ENCODE peak calls at places on chromosome 5, in six cellular contexts. T, Z, U, I, S and Y are unnamed samples.

GRCh38 chr5:136388474-136388873 is 23.1 kb upstream of the TRPC7 start:
- DNase-seq in T (no peak), Z (no peak), U (no peak), I (no peak), S (no peak), Y (no peak)

GRCh38 chr5:54558362-54558761 is 40.8 kb downstream of the SNX18 start:
- DNase-seq in T (no peak), Z (no peak), U (no peak), I (no peak), S (no peak), Y (no peak)

GRCh38 chr5:171975262-171975876 is 31.1 kb downstream of the FBXW11 start:
- DNase-seq in T (peak; percentile 73), Z (peak; percentile 50), U (no peak), I (no peak), S (no peak), Y (no peak)

GRCh38 chr5:31939151-31939550 is 235.0 kb downstream of the GOLPH3 start:
- DNase-seq in T (no peak), Z (no peak), U (no peak), I (no peak), S (no peak), Y (no peak)

GRCh38 chr5:63894690-63895089 is 67.6 kb downstream of the HTR1A start:
- DNase-seq in T (no peak), Z (no peak), U (no peak), I (no peak), S (no peak), Y (no peak)

GRCh38 chr5:158320178-158320674 is 461.3 kb upstream of the CLINT1 start:
- DNase-seq in T (no peak), Z (no peak), U (no peak), I (no peak), S (no peak), Y (peak; percentile 18)

GRCh38 chr5:146565764-146566163 is 49.8 kb upstream of the GPR151 start:
- DNase-seq in T (peak; percentile 42), Z (peak; percentile 79), U (peak; percentile 40), I (peak; percentile 68), S (no peak), Y (peak; percentile 69)

GRCh38 chr5:53337827-53338226 is 142.6 kb upstream of the FST start:
- DNase-seq in T (no peak), Z (no peak), U (no peak), I (no peak), S (no peak), Y (no peak)

GRCh38 chr5:60916646-60917045 is 28.2 kb downstream of the ERCC8 start:
- DNase-seq in T (no peak), Z (no peak), U (no peak), I (no peak), S (no peak), Y (no peak)

GRCh38 chr5:2575292-2575691 is 176.2 kb downstream of the IRX2 start:
- DNase-seq in T (no peak), Z (no peak), U (no peak), I (no peak), S (no peak), Y (no peak)

GRCh38 chr5:142944140-142944539 is 174.0 kb downstream of the ARHGAP26 start:
- DNase-seq in T (no peak), Z (no peak), U (no peak), I (no peak), S (no peak), Y (no peak)

GRCh38 chr5:150487199-150488061 is 20.5 kb upstream of the NDST1 start:
- DNase-seq in T (no peak), Z (no peak), U (no peak), I (peak; percentile 56), S (no peak), Y (no peak)

GRCh38 chr5:31477516-31477915 is 54.4 kb downstream of the DROSHA start:
- DNase-seq in T (no peak), Z (no peak), U (no peak), I (no peak), S (no peak), Y (peak; percentile 6)

GRCh38 chr5:136055612-136056302 is 27.0 kb downstream of the TGFBI start:
- DNase-seq in T (no peak), Z (no peak), U (no peak), I (no peak), S (no peak), Y (no peak)

GRCh38 chr5:153755913-153756500 is 265.5 kb downstream of the GRIA1 start:
- DNase-seq in T (no peak), Z (no peak), U (no peak), I (no peak), S (no peak), Y (no peak)

GRCh38 chr5:101678494-101679193 is 617.4 kb downstream of the SLCO4C1 start:
- DNase-seq in T (peak; percentile 60), Z (peak; percentile 78), U (peak; percentile 3), I (peak; percentile 54), S (peak; percentile 50), Y (peak; percentile 87)

GRCh38 chr5:32403760-32404159 is 40.8 kb downstream of the ZFR start:
- DNase-seq in T (no peak), Z (no peak), U (no peak), I (no peak), S (no peak), Y (no peak)

GRCh38 chr5:173643964-173644363 is 27.5 kb upstream of the BOD1 start:
- DNase-seq in T (no peak), Z (peak; percentile 78), U (no peak), I (peak; percentile 74), S (no peak), Y (peak; percentile 30)

GRCh38 chr5:91223886-91224285 is 159.2 kb downstream of the ARRDC3 start:
- DNase-seq in T (no peak), Z (no peak), U (no peak), I (no peak), S (no peak), Y (no peak)

GRCh38 chr5:1019001-1019651 is 10.5 kb downstream of the NKD2 start:
- DNase-seq in T (no peak), Z (no peak), U (no peak), I (no peak), S (no peak), Y (no peak)

GRCh38 chr5:103866169-103866568 is 303.6 kb upstream of the NUDT12 start:
- DNase-seq in T (no peak), Z (no peak), U (no peak), I (no peak), S (no peak), Y (no peak)

DNA sequence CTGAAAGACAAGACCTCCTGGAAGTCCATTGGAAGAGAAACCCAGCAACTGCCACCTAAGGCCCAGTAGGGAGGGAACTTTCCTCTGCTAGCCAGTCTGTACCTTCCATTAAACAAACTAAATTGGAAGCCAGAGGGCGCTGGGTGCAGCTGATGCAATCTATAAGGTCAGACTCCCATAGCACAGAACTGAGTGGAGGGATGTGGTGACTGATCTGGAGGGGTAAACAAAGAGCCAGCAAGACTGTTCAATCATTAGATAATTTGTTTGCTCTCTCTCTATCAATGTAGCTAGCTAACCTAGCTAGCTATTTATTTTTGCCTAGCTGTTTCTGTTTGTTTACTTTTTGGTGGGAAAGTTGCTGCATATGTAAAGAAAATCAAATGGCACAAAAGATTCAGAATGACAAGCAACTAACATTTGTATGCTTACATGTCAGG is 291.8 kb upstream of the DAB2 start:
- DNase-seq in T (peak; percentile 38), Z (peak; percentile 76), U (no peak), I (peak; percentile 27), S (no peak), Y (peak; percentile 58)
- TF ChIP-seq CTCF in T (peak; percentile 56), Z (peak; percentile 67), U (peak; percentile 40), I (peak; percentile 11), S (no peak), Y (no peak)

DNA sequence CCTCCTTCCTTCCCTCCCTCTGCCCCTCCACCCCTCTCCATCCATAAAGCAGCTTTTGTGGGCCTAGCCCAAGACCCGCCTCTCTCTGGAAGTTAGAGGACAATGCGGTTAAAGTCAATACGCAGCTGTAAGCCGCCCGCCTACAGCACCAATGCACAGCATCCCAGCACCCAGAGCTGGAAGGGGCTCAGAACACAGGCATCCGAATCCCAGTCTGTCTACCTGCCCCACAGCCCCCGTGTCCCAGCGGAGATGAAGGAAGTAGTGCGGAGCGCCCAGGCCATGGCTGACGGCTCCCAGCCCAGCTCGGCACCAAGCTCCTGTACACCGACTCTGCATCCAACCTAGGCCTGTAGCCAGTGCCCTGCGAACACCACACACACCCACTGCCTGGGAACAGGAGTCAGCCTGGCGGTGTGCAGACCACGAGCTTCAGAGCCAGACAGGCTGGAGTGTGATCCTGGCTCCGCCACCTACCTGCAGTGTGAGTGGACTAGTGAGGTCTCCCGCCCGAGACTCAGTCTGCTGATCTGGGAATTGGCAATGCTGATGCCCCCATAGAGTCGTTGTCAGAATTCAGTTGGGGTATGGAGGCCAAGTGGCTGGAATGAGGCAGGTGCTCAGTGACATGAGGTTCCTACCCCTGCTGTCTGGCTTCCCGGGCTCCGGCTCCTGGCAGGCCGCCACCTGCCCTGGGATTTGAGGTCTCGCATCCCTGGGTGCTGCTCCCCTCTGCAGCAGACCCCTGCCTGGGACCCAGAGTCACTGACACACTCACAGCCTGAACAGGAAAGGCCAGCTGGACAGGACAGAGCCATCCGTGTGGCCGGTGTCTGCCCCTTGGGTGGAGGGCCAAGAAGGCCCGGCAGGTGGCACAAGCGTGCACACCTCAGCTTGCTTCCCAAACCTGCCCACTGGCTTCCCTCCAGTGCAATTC is 45.1 kb upstream of the RNF130 start:
- DNase-seq in T (no peak), Z (peak; percentile 42), U (no peak), I (no peak), S (no peak), Y (peak; percentile 81)
- TF ChIP-seq CTCF in T (no peak), Z (peak; percentile 45), U (no peak), I (no peak), S (no peak), Y (peak; percentile 88)

GRCh38 chr5:57302164-57302563 is 128.3 kb downstream of the GPBP1 start:
- DNase-seq in T (no peak), Z (no peak), U (no peak), I (peak; percentile 51), S (no peak), Y (peak; percentile 78)
- TF ChIP-seq CTCF in T (no peak), Z (no peak), U (no peak), I (no peak), S (no peak), Y (no peak)

GRCh38 chr5:129120158-129120581 is 25.6 kb downstream of the ISOC1 start:
- DNase-seq in T (no peak), Z (no peak), U (no peak), I (peak; percentile 64), S (no peak), Y (no peak)

GRCh38 chr5:129122560-129122959 is 28.0 kb downstream of the ISOC1 start:
- DNase-seq in T (no peak), Z (no peak), U (no peak), I (no peak), S (no peak), Y (no peak)

DNA sequence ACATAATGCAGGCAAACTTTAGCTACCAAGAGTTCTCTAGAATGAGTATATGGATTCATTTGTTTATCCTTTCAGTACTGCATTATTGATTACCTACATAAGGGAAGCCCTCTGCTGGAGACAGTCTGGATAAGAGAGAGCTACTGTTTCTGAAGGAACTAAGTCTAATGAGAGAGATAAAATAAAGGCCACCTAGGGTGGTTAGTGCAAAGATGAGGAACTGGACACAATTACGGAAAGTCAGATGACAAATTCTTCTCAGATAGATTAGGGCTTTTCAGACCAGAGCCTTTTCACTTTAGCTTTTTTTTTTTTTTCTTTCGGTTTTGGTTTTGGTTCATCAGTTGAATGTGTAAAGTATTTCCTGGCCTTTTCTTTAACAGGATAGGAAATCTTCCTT is 31.3 kb downstream of the ISOC1 start:
- DNase-seq in T (no peak), Z (no peak), U (no peak), I (peak; percentile 56), S (no peak), Y (no peak)
- TF ChIP-seq CTCF in T (no peak), Z (no peak), U (no peak), I (peak; percentile 7), S (no peak), Y (no peak)

GRCh38 chr5:113354056-113354455 is 80.7 kb downstream of the TSSK1B start:
- DNase-seq in T (no peak), Z (no peak), U (no peak), I (no peak), S (no peak), Y (no peak)
- TF ChIP-seq CTCF in T (no peak), Z (no peak), U (no peak), I (no peak), S (no peak), Y (no peak)